ENCODE peak calls at places on chromosomes 6 and 20, in five cellular contexts. M, Y, G, W and B are unnamed samples.
A peak's percentile ranks its signal among the peaks of the same experiment; 100 is the strongest.

GRCh38 chr6:29442670-29443184 is 3.6 kb downstream of the OR10C1 start:
- DNase-seq in M (no peak), Y (no peak), G (no peak), W (no peak), B (no peak)

GRCh38 chr6:24899647-24900325 is 36.0 kb downstream of the RIPOR2 start:
- DNase-seq in M (no peak), Y (no peak), G (no peak), W (peak; percentile 60), B (no peak)

GRCh38 chr20:20568604-20569205 is 143.7 kb downstream of the RALGAPA2 start:
- DNase-seq in M (peak; percentile 69), Y (peak; percentile 77), G (peak; percentile 58), W (peak; percentile 33), B (peak; percentile 68)

GRCh38 chr20:24653306-24653705 is 183.9 kb downstream of the SYNDIG1 start:
- DNase-seq in M (peak; percentile 32), Y (no peak), G (no peak), W (no peak), B (no peak)

GRCh38 chr20:4814696-4815252 is 93.1 kb downstream of the PRND start:
- DNase-seq in M (no peak), Y (peak; percentile 91), G (peak; percentile 87), W (peak; percentile 74), B (peak; percentile 43)

GRCh38 chr6:110581682-110582081 is 105.3 kb upstream of the SLC22A16 start:
- DNase-seq in M (peak; percentile 6), Y (no peak), G (no peak), W (no peak), B (no peak)

GRCh38 chr6:56864171-56864616 is 90.7 kb upstream of the BEND6 start:
- DNase-seq in M (peak; percentile 53), Y (no peak), G (no peak), W (no peak), B (no peak)

GRCh38 chr6:97714772-97715171 is 431.8 kb upstream of the MMS22L start:
- DNase-seq in M (no peak), Y (no peak), G (no peak), W (no peak), B (no peak)

GRCh38 chr6:3175742-3176321 is 18.5 kb upstream of the TUBB2A start:
- DNase-seq in M (no peak), Y (peak; percentile 23), G (no peak), W (no peak), B (no peak)

GRCh38 chr20:62755817-62756724 is 40.2 kb upstream of the MRGBP start:
- DNase-seq in M (no peak), Y (peak; percentile 49), G (no peak), W (no peak), B (no peak)

GRCh38 chr20:50339196-50339901 is 148.7 kb downstream of the CEBPB start:
- DNase-seq in M (no peak), Y (no peak), G (no peak), W (no peak), B (no peak)

GRCh38 chr6:170111141-170111664 is 179.7 kb downstream of the DLL1 start:
- DNase-seq in M (no peak), Y (no peak), G (no peak), W (peak; percentile 9), B (no peak)

GRCh38 chr6:93304514-93304913 is 114.8 kb downstream of the EPHA7 start:
- DNase-seq in M (no peak), Y (no peak), G (no peak), W (no peak), B (no peak)

GRCh38 chr20:64139200-64140081 is 24.8 kb upstream of the MYT1 start:
- DNase-seq in M (no peak), Y (no peak), G (no peak), W (no peak), B (no peak)

GRCh38 chr6:53066059-53066406 is 829 bp downstream of the FBXO9 start:
- DNase-seq in M (peak; percentile 22), Y (peak; percentile 74), G (peak; percentile 15), W (peak; percentile 45), B (peak; percentile 42)

GRCh38 chr6:44804016-44804415 is 416.5 kb downstream of the CDC5L start:
- DNase-seq in M (no peak), Y (no peak), G (no peak), W (no peak), B (no peak)